ENCODE peak calls at places on chromosomes 4 and X, in eight cellular contexts. J, W, H, T, R, G, Q and A are unnamed samples.

GRCh38 chr4:143626134-143626859 is 74.2 kb downstream of the FREM3 start:
- DNase-seq in J (peak; percentile 57), W (no peak), H (peak; percentile 68), T (peak; percentile 90), R (no peak), G (peak; percentile 88), Q (peak; percentile 13), A (peak; percentile 76)

GRCh38 chrX:508163-508562 is 121.5 kb upstream of the PPP2R3B start:
- DNase-seq in J (no peak), W (no peak), H (no peak), T (no peak), R (no peak), G (no peak), Q (no peak), A (no peak)

GRCh38 chrX:106927700-106928099 is 7.5 kb downstream of the CLDN2 start:
- DNase-seq in J (no peak), W (peak; percentile 72), H (no peak), T (no peak), R (no peak), G (no peak), Q (no peak), A (no peak)

GRCh38 chr4:26076000-26076587 is 162.1 kb downstream of the SMIM20 start:
- DNase-seq in J (no peak), W (no peak), H (no peak), T (no peak), R (no peak), G (no peak), Q (no peak), A (no peak)

GRCh38 chr4:8306511-8307021 is 37.0 kb downstream of the HTRA3 start:
- DNase-seq in J (peak; percentile 49), W (peak; percentile 42), H (peak; percentile 38), T (peak; percentile 61), R (no peak), G (peak; percentile 22), Q (no peak), A (no peak)

GRCh38 chr4:8731364-8731763 is 138.8 kb downstream of the CPZ start:
- DNase-seq in J (peak; percentile 38), W (no peak), H (no peak), T (peak; percentile 50), R (no peak), G (no peak), Q (no peak), A (peak; percentile 38)

GRCh38 chr4:78312989-78313753 is 238.4 kb upstream of the ANXA3 start:
- DNase-seq in J (no peak), W (no peak), H (no peak), T (no peak), R (no peak), G (no peak), Q (no peak), A (no peak)

GRCh38 chr4:71009796-71010588 is 16.5 kb downstream of the DCK start:
- DNase-seq in J (no peak), W (no peak), H (no peak), T (no peak), R (peak; percentile 49), G (no peak), Q (no peak), A (no peak)

GRCh38 chrX:97117572-97117971 is 233.9 kb downstream of the RPA4 start:
- DNase-seq in J (no peak), W (no peak), H (no peak), T (no peak), R (no peak), G (no peak), Q (no peak), A (no peak)

GRCh38 chr4:54189140-54189539 is 40.0 kb upstream of the PDGFRA start:
- DNase-seq in J (no peak), W (no peak), H (no peak), T (no peak), R (no peak), G (no peak), Q (no peak), A (no peak)

GRCh38 chrX:111041018-111041462 is 55.0 kb upstream of the PAK3 start:
- DNase-seq in J (no peak), W (no peak), H (no peak), T (no peak), R (no peak), G (no peak), Q (no peak), A (no peak)

GRCh38 chrX:103170216-103170615 is 44.7 kb upstream of the BEX4 start:
- DNase-seq in J (no peak), W (no peak), H (no peak), T (no peak), R (no peak), G (no peak), Q (no peak), A (no peak)

GRCh38 chr4:145884775-145885174 is 53.8 kb downstream of the ZNF827 start:
- DNase-seq in J (no peak), W (no peak), H (no peak), T (no peak), R (no peak), G (no peak), Q (no peak), A (no peak)

GRCh38 chr4:66636321-66636720 is 909.0 kb downstream of the CENPC start:
- DNase-seq in J (no peak), W (no peak), H (no peak), T (no peak), R (no peak), G (no peak), Q (no peak), A (no peak)

GRCh38 chr4:76950052-76950845 is 697 bp downstream of the SEPTIN11 start:
- DNase-seq in J (no peak), W (peak; percentile 80), H (peak; percentile 63), T (peak; percentile 87), R (peak; percentile 76), G (peak; percentile 58), Q (no peak), A (no peak)

GRCh38 chr4:127965803-127966175 is 583 bp downstream of the ABHD18 start:
- DNase-seq in J (no peak), W (no peak), H (peak; percentile 32), T (peak; percentile 84), R (peak; percentile 54), G (peak; percentile 29), Q (no peak), A (no peak)

GRCh38 chr4:140012688-140013087 is 141.3 kb downstream of the MAML3 start:
- DNase-seq in J (no peak), W (no peak), H (peak; percentile 38), T (no peak), R (peak; percentile 33), G (peak; percentile 58), Q (no peak), A (peak; percentile 77)

GRCh38 chr4:139085141-139085540 is 69.6 kb downstream of the NOCT start:
- DNase-seq in J (no peak), W (no peak), H (no peak), T (no peak), R (no peak), G (no peak), Q (no peak), A (no peak)

GRCh38 chrX:28787206-28787605 is 200.0 kb downstream of the IL1RAPL1 start:
- DNase-seq in J (no peak), W (no peak), H (no peak), T (no peak), R (no peak), G (no peak), Q (no peak), A (no peak)

GRCh38 chr4:84965558-84966381 is 720 bp downstream of the WDFY3 start:
- DNase-seq in J (no peak), W (peak; percentile 67), H (peak; percentile 48), T (peak; percentile 85), R (peak; percentile 90), G (peak; percentile 29), Q (no peak), A (no peak)

GRCh38 chr4:108900018-108900417 is 137.2 kb upstream of the ETNPPL start:
- DNase-seq in J (no peak), W (no peak), H (no peak), T (no peak), R (no peak), G (no peak), Q (no peak), A (no peak)
- H3K27ac ChIP-seq in J (no peak overlapping the region), W (no peak overlapping the region), H (no peak overlapping the region), T (no peak overlapping the region), R (no peak overlapping the region), G (no peak overlapping the region), Q (no peak overlapping the region), A (no peak overlapping the region)

DNA sequence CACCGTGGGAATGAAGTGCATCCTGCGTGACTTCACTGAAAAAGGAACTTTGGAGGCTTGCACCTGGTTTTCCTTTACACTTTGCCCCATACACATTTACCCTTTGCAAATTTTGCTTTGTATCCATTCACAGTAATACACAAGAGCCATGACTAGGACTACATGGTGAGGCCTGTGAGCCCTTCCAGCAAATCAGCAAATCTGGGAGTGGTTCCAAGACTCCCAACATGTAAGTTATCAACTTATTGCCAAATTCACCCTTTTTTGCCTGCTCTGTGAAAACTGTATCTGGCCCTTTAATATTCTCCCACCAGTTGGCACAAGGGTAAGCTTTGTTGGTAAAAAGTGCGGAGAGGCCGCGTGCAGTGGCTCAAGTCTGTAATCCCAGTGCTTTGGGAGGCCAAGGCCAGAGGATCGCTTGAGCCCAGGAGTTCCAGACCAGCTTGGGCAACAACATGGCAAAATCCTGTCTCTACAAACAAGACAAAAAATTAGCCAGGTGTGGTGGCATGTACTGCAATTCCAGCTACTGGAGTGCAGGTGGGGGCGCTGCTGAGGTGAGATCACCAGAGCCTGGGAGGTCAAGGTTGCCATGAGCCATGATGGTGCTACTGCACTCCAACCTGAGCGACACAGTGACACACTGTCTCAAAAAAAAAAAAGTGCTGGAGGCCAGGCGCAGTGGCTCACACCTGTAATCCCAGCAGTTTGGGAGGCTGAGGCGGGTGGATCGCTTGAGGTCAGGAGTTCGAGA is 5.0 kb downstream of the PRMT9 start:
- DNase-seq in J (no peak), W (no peak), H (no peak), T (no peak), R (no peak), G (no peak), Q (no peak), A (no peak)
- TF ChIP-seq CTCF in J (no peak), W (no peak), H (no peak), T (no peak), R (no peak), G (no peak), Q (no peak), A (no peak)

GRCh38 chrX:78111140-78111931 is 7.3 kb downstream of the PGK1 start:
- DNase-seq in J (no peak), W (peak; percentile 64), H (no peak), T (no peak), R (no peak), G (no peak), Q (no peak), A (no peak)
- H3K4me1 ChIP-seq in J (no peaks in the 10 kb centered on the region), W (no peaks in the 10 kb centered on the region), H (peaks cover 63% of the 10 kb centered on the region), T (peaks cover 12% of the 10 kb centered on the region), R (peaks cover 5% of the 10 kb centered on the region), G (no peaks in the 10 kb centered on the region), Q (peaks cover 8% of the 10 kb centered on the region), A (peaks cover 31% of the 10 kb centered on the region)

DNA sequence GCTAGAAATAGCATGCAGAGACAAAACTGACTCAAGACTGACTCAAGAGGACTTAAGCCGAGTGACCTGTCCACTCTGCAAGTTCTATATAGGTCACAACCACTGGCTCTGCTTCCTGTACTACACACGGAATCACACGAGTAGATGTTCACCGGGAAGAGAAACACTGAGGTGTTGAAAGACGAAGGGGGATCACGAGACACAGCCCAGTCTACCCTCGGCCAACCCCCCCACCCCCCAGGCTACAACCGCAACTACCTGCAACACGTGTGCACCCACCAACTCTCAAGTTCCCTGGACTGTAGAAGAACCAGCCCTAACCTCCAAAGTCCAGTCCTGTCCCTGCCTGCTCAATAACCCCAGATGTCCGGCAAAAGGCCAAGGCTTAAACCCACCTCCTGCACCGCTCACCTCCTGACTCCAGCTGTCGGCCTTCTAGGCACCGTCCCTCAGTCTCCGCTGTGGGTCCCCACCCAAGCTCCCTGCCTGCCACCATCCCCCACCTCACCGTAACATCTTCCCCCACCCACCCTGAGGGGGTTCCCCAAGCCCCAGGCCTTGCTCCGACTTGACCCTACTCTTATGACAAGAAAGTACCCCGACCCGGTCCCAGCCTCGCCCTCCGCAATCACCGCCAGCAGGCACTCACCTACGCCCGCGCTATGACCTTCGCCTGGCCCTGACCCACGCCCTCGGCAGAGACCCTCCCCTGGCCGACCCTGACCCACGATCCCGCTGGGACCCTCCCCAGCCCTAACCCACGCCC is 739 bp downstream of the GAK start:
- DNase-seq in J (no peak), W (no peak), H (no peak), T (peak; percentile 87), R (peak; percentile 55), G (no peak), Q (no peak), A (no peak)
- H3K27ac ChIP-seq in J (peak overlapping the region; percentile 90), W (peak overlapping the region; percentile 87), H (peak overlapping the region; percentile 93), T (peak overlapping the region; percentile 91), R (peak overlapping the region; percentile 69), G (peak overlapping the region; percentile 95), Q (peak overlapping the region; percentile 88), A (peak overlapping the region; percentile 90)